ENCODE peak calls at places on chromosomes 16 and 17, in five cellular contexts. One of them, this sample, is unnamed. For H3K4me1, the result is how much of the 10 kb centered on the place peaks cover.

GRCh38 chr17:7383742-7384488 is 3.0 kb downstream of the TNK1 start:
- DNase-seq in stomach: peak
- DNase-seq in CD4-positive, CD25-positive, alpha-beta regulatory T cell: peak
- DNase-seq in uterus: no peak
- DNase-seq in IMR-90: peak
- DNase-seq in this sample: peak

GRCh38 chr16:82111944-82112343 is 58.1 kb downstream of the MPHOSPH6 start:
- DNase-seq in uterus: no peak
- DNase-seq in CD4-positive, CD25-positive, alpha-beta regulatory T cell: no peak
- DNase-seq in stomach: no peak
- DNase-seq in IMR-90: no peak
- DNase-seq in this sample: no peak

GRCh38 chr17:43620147-43620944 is 41.4 kb downstream of the MEOX1 start:
- DNase-seq in stomach: no peak
- DNase-seq in uterus: no peak
- DNase-seq in CD4-positive, CD25-positive, alpha-beta regulatory T cell: no peak
- DNase-seq in IMR-90: no peak
- DNase-seq in this sample: no peak

GRCh38 chr16:14527411-14528044 is 102.5 kb downstream of the PARN start:
- DNase-seq in uterus: peak
- DNase-seq in CD4-positive, CD25-positive, alpha-beta regulatory T cell: no peak
- DNase-seq in IMR-90: peak
- DNase-seq in stomach: no peak
- DNase-seq in this sample: peak

GRCh38 chr17:37037590-37038155 is 88.9 kb downstream of the AATF start:
- DNase-seq in uterus: no peak
- DNase-seq in stomach: no peak
- DNase-seq in CD4-positive, CD25-positive, alpha-beta regulatory T cell: no peak
- DNase-seq in IMR-90: no peak
- DNase-seq in this sample: no peak

GRCh38 chr16:4800290-4801041 is 2.0 kb downstream of the ROGDI start:
- DNase-seq in stomach: peak
- DNase-seq in uterus: no peak
- DNase-seq in IMR-90: no peak
- DNase-seq in CD4-positive, CD25-positive, alpha-beta regulatory T cell: peak
- DNase-seq in this sample: no peak

GRCh38 chr17:59547131-59547915 is 18.1 kb upstream of the DHX40 start:
- DNase-seq in IMR-90: no peak
- DNase-seq in CD4-positive, CD25-positive, alpha-beta regulatory T cell: no peak
- DNase-seq in stomach: no peak
- DNase-seq in uterus: no peak
- DNase-seq in this sample: no peak

GRCh38 chr17:57855391-57856035 is 5.7 kb upstream of the MRPS23 start:
- DNase-seq in IMR-90: no peak
- DNase-seq in stomach: peak
- DNase-seq in uterus: no peak
- DNase-seq in CD4-positive, CD25-positive, alpha-beta regulatory T cell: no peak
- DNase-seq in this sample: no peak

GRCh38 chr17:21524211-21524591 is 148.0 kb downstream of the KCNJ12 start:
- DNase-seq in stomach: no peak
- DNase-seq in uterus: no peak
- DNase-seq in CD4-positive, CD25-positive, alpha-beta regulatory T cell: no peak
- DNase-seq in IMR-90: peak
- DNase-seq in this sample: no peak

GRCh38 chr16:296276-296675 is 13.3 kb downstream of the PDIA2 start:
- DNase-seq in IMR-90: no peak
- DNase-seq in CD4-positive, CD25-positive, alpha-beta regulatory T cell: no peak
- DNase-seq in stomach: no peak
- DNase-seq in uterus: no peak
- DNase-seq in this sample: no peak

GRCh38 chr16:84532299-84532724 is 27.9 kb upstream of the MEAK7 start:
- DNase-seq in IMR-90: peak
- DNase-seq in uterus: peak
- DNase-seq in stomach: no peak
- DNase-seq in CD4-positive, CD25-positive, alpha-beta regulatory T cell: no peak
- DNase-seq in this sample: peak

GRCh38 chr16:71287903-71288302 is 1.3 kb downstream of the CMTR2 start:
- DNase-seq in stomach: no peak
- DNase-seq in uterus: no peak
- DNase-seq in CD4-positive, CD25-positive, alpha-beta regulatory T cell: no peak
- DNase-seq in IMR-90: no peak
- DNase-seq in this sample: no peak

GRCh38 chr16:81480856-81481821 is 36.5 kb downstream of the CMIP start:
- DNase-seq in uterus: no peak
- DNase-seq in stomach: peak
- DNase-seq in IMR-90: peak
- DNase-seq in CD4-positive, CD25-positive, alpha-beta regulatory T cell: no peak
- DNase-seq in this sample: peak

GRCh38 chr17:83008526-83008925 is 70.9 kb upstream of the METRNL start:
- DNase-seq in IMR-90: no peak
- DNase-seq in CD4-positive, CD25-positive, alpha-beta regulatory T cell: no peak
- DNase-seq in uterus: no peak
- DNase-seq in stomach: no peak
- DNase-seq in this sample: no peak

GRCh38 chr17:76678330-76678729 is 32.4 kb downstream of the MXRA7 start:
- DNase-seq in stomach: no peak
- DNase-seq in CD4-positive, CD25-positive, alpha-beta regulatory T cell: peak
- DNase-seq in uterus: no peak
- DNase-seq in IMR-90: no peak
- DNase-seq in this sample: no peak

GRCh38 chr17:72121164-72122001 is 563 bp downstream of the SOX9 start:
- DNase-seq in uterus: no peak
- DNase-seq in stomach: peak
- DNase-seq in IMR-90: peak
- DNase-seq in CD4-positive, CD25-positive, alpha-beta regulatory T cell: no peak
- DNase-seq in this sample: peak

GRCh38 chr17:57750109-57750845 is 5.2 kb upstream of the CCDC182 start:
- DNase-seq in IMR-90: no peak
- DNase-seq in uterus: no peak
- DNase-seq in CD4-positive, CD25-positive, alpha-beta regulatory T cell: no peak
- DNase-seq in stomach: no peak
- DNase-seq in this sample: no peak

GRCh38 chr17:59669411-59669810 is 37.8 kb downstream of the PTRH2 start:
- DNase-seq in uterus: no peak
- DNase-seq in CD4-positive, CD25-positive, alpha-beta regulatory T cell: no peak
- DNase-seq in IMR-90: no peak
- DNase-seq in stomach: no peak
- DNase-seq in this sample: no peak

GRCh38 chr17:6233339-6233738 is 163.2 kb downstream of the WSCD1 start:
- DNase-seq in IMR-90: no peak
- DNase-seq in CD4-positive, CD25-positive, alpha-beta regulatory T cell: no peak
- DNase-seq in uterus: no peak
- DNase-seq in stomach: no peak
- DNase-seq in this sample: no peak

GRCh38 chr17:77286641-77287431 is 146.1 kb downstream of the SEC14L1 start:
- DNase-seq in IMR-90: peak
- DNase-seq in CD4-positive, CD25-positive, alpha-beta regulatory T cell: no peak
- DNase-seq in stomach: peak
- DNase-seq in uterus: no peak
- DNase-seq in this sample: peak

GRCh38 chr16:56970934-56971767 is 9.4 kb downstream of the CETP start:
- DNase-seq in IMR-90: peak
- DNase-seq in CD4-positive, CD25-positive, alpha-beta regulatory T cell: no peak
- DNase-seq in uterus: no peak
- DNase-seq in stomach: no peak
- DNase-seq in this sample: no peak

GRCh38 chr16:65318138-65318537 is 196.3 kb upstream of the CDH11 start:
- DNase-seq in IMR-90: no peak
- DNase-seq in uterus: no peak
- DNase-seq in stomach: no peak
- DNase-seq in CD4-positive, CD25-positive, alpha-beta regulatory T cell: no peak
- DNase-seq in this sample: no peak

GRCh38 chr17:55774834-55775233 is 24.0 kb downstream of the PCTP start:
- DNase-seq in stomach: no peak
- DNase-seq in CD4-positive, CD25-positive, alpha-beta regulatory T cell: no peak
- DNase-seq in IMR-90: no peak
- DNase-seq in uterus: no peak
- DNase-seq in this sample: no peak

GRCh38 chr16:24117680-24118079 is 138.5 kb upstream of the CACNG3 start:
- DNase-seq in IMR-90: no peak
- DNase-seq in CD4-positive, CD25-positive, alpha-beta regulatory T cell: no peak
- DNase-seq in uterus: no peak
- DNase-seq in stomach: no peak
- DNase-seq in this sample: no peak

GRCh38 chr16:8660841-8661301 is 13.5 kb upstream of the ABAT start:
- DNase-seq in IMR-90: peak
- DNase-seq in stomach: peak
- DNase-seq in CD4-positive, CD25-positive, alpha-beta regulatory T cell: peak
- DNase-seq in uterus: peak
- DNase-seq in this sample: peak

GRCh38 chr17:21380659-21381058 is 4.5 kb downstream of the KCNJ12 start:
- DNase-seq in CD4-positive, CD25-positive, alpha-beta regulatory T cell: no peak
- DNase-seq in uterus: no peak
- DNase-seq in IMR-90: no peak
- DNase-seq in stomach: no peak
- DNase-seq in this sample: no peak

GRCh38 chr16:86998196-86999001 is 318.8 kb downstream of the C16orf95 start:
- DNase-seq in stomach: no peak
- DNase-seq in CD4-positive, CD25-positive, alpha-beta regulatory T cell: no peak
- DNase-seq in uterus: no peak
- DNase-seq in IMR-90: no peak
- DNase-seq in this sample: no peak

GRCh38 chr17:41542357-41542756 is 14.2 kb upstream of the KRT19 start:
- DNase-seq in stomach: no peak
- DNase-seq in IMR-90: no peak
- DNase-seq in CD4-positive, CD25-positive, alpha-beta regulatory T cell: no peak
- DNase-seq in uterus: no peak
- DNase-seq in this sample: no peak

GRCh38 chr17:42872251-42872965 is 21.4 kb downstream of the AOC3 start:
- DNase-seq in stomach: no peak
- DNase-seq in CD4-positive, CD25-positive, alpha-beta regulatory T cell: no peak
- DNase-seq in IMR-90: peak
- DNase-seq in uterus: no peak
- DNase-seq in this sample: peak

GRCh38 chr16:69012906-69013305 is 92.5 kb upstream of the HAS3 start:
- DNase-seq in stomach: no peak
- DNase-seq in uterus: no peak
- DNase-seq in CD4-positive, CD25-positive, alpha-beta regulatory T cell: no peak
- DNase-seq in IMR-90: no peak
- DNase-seq in this sample: no peak

GRCh38 chr16:56639045-56639444 is 579 bp downstream of the MT1A start:
- DNase-seq in uterus: no peak
- DNase-seq in CD4-positive, CD25-positive, alpha-beta regulatory T cell: no peak
- DNase-seq in stomach: no peak
- DNase-seq in IMR-90: no peak
- DNase-seq in this sample: no peak

GRCh38 chr17:10226930-10227695 is 28.7 kb upstream of the GAS7 start:
- DNase-seq in uterus: peak
- DNase-seq in stomach: peak
- DNase-seq in CD4-positive, CD25-positive, alpha-beta regulatory T cell: peak
- DNase-seq in IMR-90: peak
- DNase-seq in this sample: no peak

GRCh38 chr17:61454095-61454931 is 2.1 kb downstream of the TBX4 start:
- DNase-seq in CD4-positive, CD25-positive, alpha-beta regulatory T cell: no peak
- DNase-seq in IMR-90: no peak
- DNase-seq in stomach: no peak
- DNase-seq in uterus: no peak
- DNase-seq in this sample: peak

GRCh38 chr16:54846761-54847160 is 83.9 kb upstream of the IRX5 start:
- DNase-seq in stomach: no peak
- DNase-seq in uterus: no peak
- DNase-seq in IMR-90: no peak
- DNase-seq in CD4-positive, CD25-positive, alpha-beta regulatory T cell: no peak
- DNase-seq in this sample: no peak

GRCh38 chr17:39867084-39867890 is 715 bp upstream of the ZPBP2 start:
- DNase-seq in stomach: no peak
- DNase-seq in CD4-positive, CD25-positive, alpha-beta regulatory T cell: peak
- DNase-seq in IMR-90: no peak
- DNase-seq in uterus: no peak
- DNase-seq in this sample: no peak

GRCh38 chr17:39861235-39861634 is 2.9 kb downstream of the IKZF3 start:
- DNase-seq in CD4-positive, CD25-positive, alpha-beta regulatory T cell: no peak
- DNase-seq in uterus: no peak
- DNase-seq in stomach: no peak
- DNase-seq in IMR-90: no peak
- DNase-seq in this sample: no peak

GRCh38 chr17:39866013-39866730 is 1.8 kb upstream of the ZPBP2 start:
- DNase-seq in CD4-positive, CD25-positive, alpha-beta regulatory T cell: no peak
- DNase-seq in uterus: no peak
- DNase-seq in IMR-90: no peak
- DNase-seq in stomach: no peak
- DNase-seq in this sample: no peak

GRCh38 chr17:39863244-39863917 is 731 bp downstream of the IKZF3 start:
- DNase-seq in uterus: no peak
- DNase-seq in CD4-positive, CD25-positive, alpha-beta regulatory T cell: peak
- DNase-seq in IMR-90: no peak
- DNase-seq in stomach: no peak
- DNase-seq in this sample: no peak

GRCh38 chr17:39863918-39864746 is at the start of gene IKZF3:
- DNase-seq in uterus: no peak
- DNase-seq in IMR-90: peak
- DNase-seq in CD4-positive, CD25-positive, alpha-beta regulatory T cell: peak
- DNase-seq in stomach: peak
- DNase-seq in this sample: peak
- H3K4me3 ChIP-seq in uterus: no peak
- H3K4me3 ChIP-seq in IMR-90: no peak
- H3K4me3 ChIP-seq in CD4-positive, CD25-positive, alpha-beta regulatory T cell: peak
- H3K4me3 ChIP-seq in stomach: peak
- H3K4me3 ChIP-seq in this sample: no peak

GRCh38 chr16:85541181-85541580 is 71.9 kb upstream of the GSE1 start:
- DNase-seq in stomach: no peak
- DNase-seq in uterus: no peak
- DNase-seq in IMR-90: no peak
- DNase-seq in CD4-positive, CD25-positive, alpha-beta regulatory T cell: no peak
- DNase-seq in this sample: no peak
- H3K4me1 ChIP-seq in stomach: under half
- H3K4me1 ChIP-seq in uterus: under half
- H3K4me1 ChIP-seq in IMR-90: under half
- H3K4me1 ChIP-seq in CD4-positive, CD25-positive, alpha-beta regulatory T cell: under half
- H3K4me1 ChIP-seq in this sample: under half

GRCh38 chr16:10964891-10965326 is 20.5 kb downstream of the CLEC16A start:
- DNase-seq in stomach: no peak
- DNase-seq in CD4-positive, CD25-positive, alpha-beta regulatory T cell: peak
- DNase-seq in uterus: no peak
- DNase-seq in IMR-90: no peak
- DNase-seq in this sample: peak
- H3K4me3 ChIP-seq in stomach: no peak
- H3K4me3 ChIP-seq in CD4-positive, CD25-positive, alpha-beta regulatory T cell: peak
- H3K4me3 ChIP-seq in uterus: no peak
- H3K4me3 ChIP-seq in IMR-90: no peak
- H3K4me3 ChIP-seq in this sample: no peak

GRCh38 chr16:12417830-12418229 is 385.9 kb downstream of the CPPED1 start:
- DNase-seq in CD4-positive, CD25-positive, alpha-beta regulatory T cell: no peak
- DNase-seq in stomach: no peak
- DNase-seq in IMR-90: no peak
- DNase-seq in uterus: no peak
- DNase-seq in this sample: no peak

GRCh38 chr16:12420661-12421209 is 383.0 kb downstream of the CPPED1 start:
- DNase-seq in IMR-90: no peak
- DNase-seq in stomach: no peak
- DNase-seq in uterus: no peak
- DNase-seq in CD4-positive, CD25-positive, alpha-beta regulatory T cell: no peak
- DNase-seq in this sample: no peak

GRCh38 chr16:12417051-12417818 is 386.5 kb downstream of the CPPED1 start:
- DNase-seq in IMR-90: no peak
- DNase-seq in CD4-positive, CD25-positive, alpha-beta regulatory T cell: no peak
- DNase-seq in uterus: no peak
- DNase-seq in stomach: no peak
- DNase-seq in this sample: no peak

GRCh38 chr16:12419987-12420386 is 383.7 kb downstream of the CPPED1 start:
- DNase-seq in uterus: no peak
- DNase-seq in stomach: no peak
- DNase-seq in CD4-positive, CD25-positive, alpha-beta regulatory T cell: no peak
- DNase-seq in IMR-90: no peak
- DNase-seq in this sample: no peak

GRCh38 chr16:12419151-12419550 is 384.5 kb downstream of the CPPED1 start:
- DNase-seq in uterus: no peak
- DNase-seq in stomach: no peak
- DNase-seq in CD4-positive, CD25-positive, alpha-beta regulatory T cell: no peak
- DNase-seq in IMR-90: no peak
- DNase-seq in this sample: no peak
- H3K4me1 ChIP-seq in uterus: under half
- H3K4me1 ChIP-seq in stomach: under half
- H3K4me1 ChIP-seq in CD4-positive, CD25-positive, alpha-beta regulatory T cell: under half
- H3K4me1 ChIP-seq in IMR-90: under half
- H3K4me1 ChIP-seq in this sample: under half